ENCODE peak calls at places on chromosomes 11 and 22, in four cellular contexts. E is non-pigmented ciliary epithelial cell; T is activated CD4-positive, alpha-beta T cell treated with anti-CD3 and anti-CD28 coated beads, Interleukin-2, amount 10 ng/mL, durations not matched to agents 7 days and 5 days; W is kidney epithelial cell. B is an unnamed sample.

GRCh38 chr22:45302751-45303150 is 7.0 kb upstream of the FAM118A start:
- DNase-seq in T (no peak), W (no peak), E (no peak), B (no peak)

GRCh38 chr22:31790240-31790639 is 36.4 kb downstream of the DEPDC5 start:
- DNase-seq in T (no peak), W (no peak), E (no peak), B (no peak)

GRCh38 chr11:114074546-114075342 is 15.2 kb downstream of the ZBTB16 start:
- DNase-seq in W (no peak), E (no peak), T (no peak), B (no peak)

GRCh38 chr11:44566952-44567875 is 1.8 kb downstream of the CD82 start:
- DNase-seq in T (peak), E (no peak), W (no peak), B (no peak)

GRCh38 chr22:38299758-38300157 is 17.5 kb downstream of the CSNK1E start:
- DNase-seq in E (no peak), T (no peak), W (no peak), B (no peak)

GRCh38 chr11:124900464-124900863 is 2.8 kb upstream of the ROBO4 start:
- DNase-seq in W (peak), T (no peak), E (peak), B (no peak)

GRCh38 chr11:28581286-28582242 is 473.4 kb downstream of the METTL15 start:
- DNase-seq in E (peak), W (no peak), T (no peak), B (no peak)

GRCh38 chr11:119019996-119020395 is 1.4 kb downstream of the TRAPPC4 start:
- DNase-seq in W (no peak), T (no peak), E (no peak), B (no peak)

GRCh38 chr11:110095554-110095953 is 2.4 kb downstream of the ZC3H12C start:
- DNase-seq in E (no peak), T (no peak), W (no peak), B (no peak)

GRCh38 chr11:17651681-17652080 is 67.7 kb upstream of the MYOD1 start:
- DNase-seq in W (no peak), T (no peak), E (no peak), B (no peak)

GRCh38 chr22:48593551-48593950 is 1234.1 kb downstream of the BRD1 start:
- DNase-seq in W (no peak), E (no peak), T (no peak), B (no peak)

GRCh38 chr11:33531743-33532181 is 168.9 kb downstream of the C11orf91 start:
- DNase-seq in E (no peak), T (no peak), W (no peak), B (no peak)

GRCh38 chr11:44531636-44532035 is 33.8 kb upstream of the CD82 start:
- DNase-seq in W (no peak), T (no peak), E (no peak), B (no peak)

GRCh38 chr11:11524436-11525038 is 97.3 kb downstream of the GALNT18 start:
- DNase-seq in T (no peak), W (no peak), E (no peak), B (no peak)

GRCh38 chr11:68143310-68143689 is 22.1 kb upstream of the CHKA start:
- DNase-seq in W (no peak), E (no peak), T (no peak), B (no peak)

GRCh38 chr22:38257170-38257569 is 15.6 kb downstream of the TMEM184B start:
- DNase-seq in E (no peak), T (no peak), W (no peak), B (no peak)

GRCh38 chr11:97158256-97158655 is 768.4 kb downstream of the JRKL start:
- DNase-seq in E (no peak), W (no peak), T (no peak), B (no peak)

B was measured in KBM-7.